ENCODE peak calls at places on chromosomes 6 and 20, in ten cellular contexts. H, P, M, S, E, A, N, R, W and D are unnamed samples.

GRCh38 chr6:51398793-51399192 is 580.1 kb downstream of the TFAP2B start:
- DNase-seq in H (no peak), P (peak; percentile 4), M (no peak), S (peak; percentile 52), E (no peak), A (no peak), N (no peak), R (no peak), W (no peak), D (no peak)

GRCh38 chr6:140602431-140602836 is 1228.0 kb upstream of the CITED2 start:
- DNase-seq in H (no peak), P (peak; percentile 11), M (no peak), S (no peak), E (no peak), A (no peak), N (no peak), R (no peak), W (no peak), D (no peak)

GRCh38 chr6:143958839-143959399 is 49.1 kb downstream of the PLAGL1 start:
- DNase-seq in H (no peak), P (no peak), M (no peak), S (no peak), E (no peak), A (no peak), N (no peak), R (no peak), W (no peak), D (no peak)

GRCh38 chr20:11182715-11183114 is 508.9 kb upstream of the JAG1 start:
- DNase-seq in H (no peak), P (peak; percentile 49), M (no peak), S (no peak), E (no peak), A (no peak), N (peak; percentile 13), R (no peak), W (no peak), D (peak; percentile 29)

GRCh38 chr6:25041676-25042598 is 106.2 kb upstream of the RIPOR2 start:
- DNase-seq in H (peak; percentile 85), P (no peak), M (no peak), S (peak; percentile 74), E (no peak), A (peak; percentile 42), N (no peak), R (no peak), W (no peak), D (no peak)

GRCh38 chr6:211856-212497 is 80.3 kb upstream of the DUSP22 start:
- DNase-seq in H (no peak), P (no peak), M (no peak), S (no peak), E (no peak), A (no peak), N (no peak), R (no peak), W (no peak), D (peak; percentile 16)

GRCh38 chr6:16514249-16514648 is 247.0 kb downstream of the ATXN1 start:
- DNase-seq in H (no peak), P (peak; percentile 81), M (no peak), S (peak; percentile 60), E (peak; percentile 79), A (peak; percentile 30), N (peak; percentile 65), R (no peak), W (no peak), D (peak; percentile 56)

GRCh38 chr6:141212296-141212695 is 920.4 kb upstream of the GJE1 start:
- DNase-seq in H (no peak), P (no peak), M (no peak), S (no peak), E (no peak), A (no peak), N (no peak), R (no peak), W (no peak), D (no peak)

GRCh38 chr6:11609324-11610071 is 71.9 kb downstream of the TMEM170B start:
- DNase-seq in H (no peak), P (peak; percentile 85), M (peak; percentile 45), S (no peak), E (no peak), A (no peak), N (peak; percentile 38), R (peak; percentile 79), W (peak; percentile 80), D (peak; percentile 27)

GRCh38 chr6:139855741-139856206 is 481.3 kb upstream of the CITED2 start:
- DNase-seq in H (no peak), P (peak; percentile 81), M (no peak), S (no peak), E (no peak), A (no peak), N (no peak), R (no peak), W (no peak), D (no peak)

GRCh38 chr6:99514089-99514488 is 1.1 kb downstream of the USP45 start:
- DNase-seq in H (no peak), P (peak; percentile 30), M (no peak), S (no peak), E (peak; percentile 17), A (no peak), N (peak; percentile 34), R (no peak), W (no peak), D (no peak)

GRCh38 chr6:39361657-39362486 is 39.4 kb upstream of the KCNK16 start:
- DNase-seq in H (peak; percentile 70), P (peak; percentile 65), M (peak; percentile 48), S (peak; percentile 68), E (peak; percentile 79), A (peak; percentile 29), N (peak; percentile 62), R (peak; percentile 62), W (no peak), D (peak; percentile 74)

GRCh38 chr6:163259689-163260088 is 154.8 kb upstream of the QKI start:
- DNase-seq in H (no peak), P (no peak), M (no peak), S (no peak), E (no peak), A (no peak), N (no peak), R (no peak), W (no peak), D (no peak)

GRCh38 chr6:56843476-56844349 is 111.2 kb upstream of the BEND6 start:
- DNase-seq in H (peak; percentile 80), P (peak; percentile 87), M (peak; percentile 78), S (peak; percentile 96), E (peak; percentile 69), A (peak; percentile 70), N (peak; percentile 69), R (peak; percentile 77), W (peak; percentile 76), D (peak; percentile 89)

GRCh38 chr20:6058684-6059295 is 4.9 kb upstream of the LRRN4 start:
- DNase-seq in H (no peak), P (peak; percentile 37), M (no peak), S (no peak), E (no peak), A (no peak), N (no peak), R (no peak), W (peak; percentile 71), D (no peak)

GRCh38 chr6:89680551-89680950 is 42.0 kb upstream of the LYRM2 start:
- DNase-seq in H (no peak), P (no peak), M (no peak), S (no peak), E (no peak), A (no peak), N (no peak), R (no peak), W (no peak), D (no peak)

GRCh38 chr20:2738734-2739398 is 46.3 kb downstream of the EBF4 start:
- DNase-seq in H (peak; percentile 52), P (no peak), M (no peak), S (no peak), E (no peak), A (no peak), N (no peak), R (no peak), W (no peak), D (no peak)

GRCh38 chr20:46709459-46710148 is at the start of gene SLC2A10:
- DNase-seq in H (no peak), P (peak; percentile 58), M (peak; percentile 72), S (no peak), E (no peak), A (peak; percentile 27), N (peak; percentile 55), R (peak; percentile 75), W (peak; percentile 34), D (no peak)

GRCh38 chr6:24492475-24492874 is 2.3 kb upstream of the ALDH5A1 start:
- DNase-seq in H (no peak), P (peak; percentile 26), M (no peak), S (peak; percentile 62), E (peak; percentile 12), A (no peak), N (no peak), R (peak; percentile 29), W (no peak), D (no peak)

GRCh38 chr6:34876451-34876850 is 11.4 kb downstream of the TAF11 start:
- DNase-seq in H (no peak), P (no peak), M (no peak), S (no peak), E (no peak), A (no peak), N (peak; percentile 3), R (no peak), W (no peak), D (no peak)

GRCh38 chr6:87756858-87757257 is 54.8 kb upstream of the AKIRIN2 start:
- DNase-seq in H (peak; percentile 71), P (peak; percentile 85), M (no peak), S (peak; percentile 96), E (peak; percentile 95), A (no peak), N (peak; percentile 92), R (peak; percentile 46), W (peak; percentile 47), D (peak; percentile 20)

GRCh38 chr6:38776515-38776914 is 61.4 kb downstream of the DNAH8 start:
- DNase-seq in H (no peak), P (peak; percentile 86), M (no peak), S (no peak), E (no peak), A (no peak), N (peak; percentile 24), R (no peak), W (peak; percentile 61), D (no peak)

GRCh38 chr6:20599302-20600051 is 65.2 kb downstream of the CDKAL1 start:
- DNase-seq in H (no peak), P (no peak), M (no peak), S (peak; percentile 28), E (no peak), A (no peak), N (no peak), R (no peak), W (no peak), D (no peak)